ENCODE peak calls at places on chromosomes 3 and 15, in ten cellular contexts. One of them, this sample, is unnamed.

GRCh38 chr3:16069149-16069922 is 105.1 kb upstream of the GALNT15 start:
- DNase-seq in GM23338: no peak
- DNase-seq in activated CD4-positive, alpha-beta T cell treated with anti-CD3 and anti-CD28 coated beads, Interleukin-2, amount 50 U/mL, for 4 hours: no peak
- DNase-seq in transverse colon: no peak
- DNase-seq in Ammon's horn: no peak
- DNase-seq in stimulated activated naive CD8-positive, alpha-beta T cell treated with anti-CD3 and anti-CD28 coated beads, Interleukin-15, amount 100 ng/mL, for 72 hours: no peak
- DNase-seq in activated CD8-positive, alpha-beta T cell treated with anti-CD3 and anti-CD28 coated beads for 36 hours: no peak
- DNase-seq in IMR-90: peak; percentile 97
- DNase-seq in NCI-H1092 treated with DMSO at 0.1 percent for 48 hours: no peak
- DNase-seq in NCI-H345: no peak
- DNase-seq in this sample: no peak

GRCh38 chr3:30475038-30475808 is 131.2 kb upstream of the TGFBR2 start:
- DNase-seq in GM23338: no peak
- DNase-seq in activated CD4-positive, alpha-beta T cell treated with anti-CD3 and anti-CD28 coated beads, Interleukin-2, amount 50 U/mL, for 4 hours: no peak
- DNase-seq in transverse colon: no peak
- DNase-seq in Ammon's horn: no peak
- DNase-seq in stimulated activated naive CD8-positive, alpha-beta T cell treated with anti-CD3 and anti-CD28 coated beads, Interleukin-15, amount 100 ng/mL, for 72 hours: peak; percentile 55
- DNase-seq in activated CD8-positive, alpha-beta T cell treated with anti-CD3 and anti-CD28 coated beads for 36 hours: peak; percentile 57
- DNase-seq in IMR-90: no peak
- DNase-seq in NCI-H1092 treated with DMSO at 0.1 percent for 48 hours: no peak
- DNase-seq in NCI-H345: no peak
- DNase-seq in this sample: peak; percentile 13

GRCh38 chr3:194369522-194370279 is at the start of gene LRRC15:
- DNase-seq in GM23338: peak; percentile 56
- DNase-seq in activated CD4-positive, alpha-beta T cell treated with anti-CD3 and anti-CD28 coated beads, Interleukin-2, amount 50 U/mL, for 4 hours: no peak
- DNase-seq in transverse colon: peak; percentile 14
- DNase-seq in Ammon's horn: no peak
- DNase-seq in stimulated activated naive CD8-positive, alpha-beta T cell treated with anti-CD3 and anti-CD28 coated beads, Interleukin-15, amount 100 ng/mL, for 72 hours: no peak
- DNase-seq in activated CD8-positive, alpha-beta T cell treated with anti-CD3 and anti-CD28 coated beads for 36 hours: no peak
- DNase-seq in IMR-90: peak; percentile 71
- DNase-seq in NCI-H1092 treated with DMSO at 0.1 percent for 48 hours: no peak
- DNase-seq in NCI-H345: no peak
- DNase-seq in this sample: no peak

GRCh38 chr15:68435966-68436365 is 4.0 kb upstream of the ITGA11 start:
- DNase-seq in GM23338: no peak
- DNase-seq in activated CD4-positive, alpha-beta T cell treated with anti-CD3 and anti-CD28 coated beads, Interleukin-2, amount 50 U/mL, for 4 hours: no peak
- DNase-seq in transverse colon: no peak
- DNase-seq in Ammon's horn: no peak
- DNase-seq in stimulated activated naive CD8-positive, alpha-beta T cell treated with anti-CD3 and anti-CD28 coated beads, Interleukin-15, amount 100 ng/mL, for 72 hours: no peak
- DNase-seq in activated CD8-positive, alpha-beta T cell treated with anti-CD3 and anti-CD28 coated beads for 36 hours: no peak
- DNase-seq in IMR-90: no peak
- DNase-seq in NCI-H1092 treated with DMSO at 0.1 percent for 48 hours: no peak
- DNase-seq in NCI-H345: no peak
- DNase-seq in this sample: no peak

GRCh38 chr3:42451546-42452230 is 41.3 kb upstream of the LYZL4 start:
- DNase-seq in GM23338: no peak
- DNase-seq in activated CD4-positive, alpha-beta T cell treated with anti-CD3 and anti-CD28 coated beads, Interleukin-2, amount 50 U/mL, for 4 hours: no peak
- DNase-seq in transverse colon: no peak
- DNase-seq in Ammon's horn: no peak
- DNase-seq in stimulated activated naive CD8-positive, alpha-beta T cell treated with anti-CD3 and anti-CD28 coated beads, Interleukin-15, amount 100 ng/mL, for 72 hours: no peak
- DNase-seq in activated CD8-positive, alpha-beta T cell treated with anti-CD3 and anti-CD28 coated beads for 36 hours: no peak
- DNase-seq in IMR-90: no peak
- DNase-seq in NCI-H1092 treated with DMSO at 0.1 percent for 48 hours: no peak
- DNase-seq in NCI-H345: no peak
- DNase-seq in this sample: no peak

GRCh38 chr3:94875149-94875548 is 812.3 kb downstream of the NSUN3 start:
- DNase-seq in GM23338: no peak
- DNase-seq in activated CD4-positive, alpha-beta T cell treated with anti-CD3 and anti-CD28 coated beads, Interleukin-2, amount 50 U/mL, for 4 hours: no peak
- DNase-seq in transverse colon: no peak
- DNase-seq in Ammon's horn: no peak
- DNase-seq in stimulated activated naive CD8-positive, alpha-beta T cell treated with anti-CD3 and anti-CD28 coated beads, Interleukin-15, amount 100 ng/mL, for 72 hours: no peak
- DNase-seq in activated CD8-positive, alpha-beta T cell treated with anti-CD3 and anti-CD28 coated beads for 36 hours: no peak
- DNase-seq in IMR-90: no peak
- DNase-seq in NCI-H1092 treated with DMSO at 0.1 percent for 48 hours: no peak
- DNase-seq in NCI-H345: no peak
- DNase-seq in this sample: no peak

GRCh38 chr3:114502204-114502603 is 208.4 kb downstream of the TIGIT start:
- DNase-seq in GM23338: no peak
- DNase-seq in activated CD4-positive, alpha-beta T cell treated with anti-CD3 and anti-CD28 coated beads, Interleukin-2, amount 50 U/mL, for 4 hours: no peak
- DNase-seq in transverse colon: no peak
- DNase-seq in Ammon's horn: no peak
- DNase-seq in stimulated activated naive CD8-positive, alpha-beta T cell treated with anti-CD3 and anti-CD28 coated beads, Interleukin-15, amount 100 ng/mL, for 72 hours: no peak
- DNase-seq in activated CD8-positive, alpha-beta T cell treated with anti-CD3 and anti-CD28 coated beads for 36 hours: no peak
- DNase-seq in IMR-90: no peak
- DNase-seq in NCI-H1092 treated with DMSO at 0.1 percent for 48 hours: no peak
- DNase-seq in NCI-H345: no peak
- DNase-seq in this sample: no peak

GRCh38 chr3:45442679-45443214 is 54.4 kb downstream of the LARS2 start:
- DNase-seq in GM23338: no peak
- DNase-seq in activated CD4-positive, alpha-beta T cell treated with anti-CD3 and anti-CD28 coated beads, Interleukin-2, amount 50 U/mL, for 4 hours: no peak
- DNase-seq in transverse colon: no peak
- DNase-seq in Ammon's horn: no peak
- DNase-seq in stimulated activated naive CD8-positive, alpha-beta T cell treated with anti-CD3 and anti-CD28 coated beads, Interleukin-15, amount 100 ng/mL, for 72 hours: no peak
- DNase-seq in activated CD8-positive, alpha-beta T cell treated with anti-CD3 and anti-CD28 coated beads for 36 hours: no peak
- DNase-seq in IMR-90: no peak
- DNase-seq in NCI-H1092 treated with DMSO at 0.1 percent for 48 hours: no peak
- DNase-seq in NCI-H345: no peak
- DNase-seq in this sample: no peak

GRCh38 chr15:50993598-50993997 is 85.1 kb downstream of the AP4E1 start:
- DNase-seq in GM23338: no peak
- DNase-seq in activated CD4-positive, alpha-beta T cell treated with anti-CD3 and anti-CD28 coated beads, Interleukin-2, amount 50 U/mL, for 4 hours: no peak
- DNase-seq in transverse colon: no peak
- DNase-seq in Ammon's horn: no peak
- DNase-seq in stimulated activated naive CD8-positive, alpha-beta T cell treated with anti-CD3 and anti-CD28 coated beads, Interleukin-15, amount 100 ng/mL, for 72 hours: no peak
- DNase-seq in activated CD8-positive, alpha-beta T cell treated with anti-CD3 and anti-CD28 coated beads for 36 hours: no peak
- DNase-seq in IMR-90: peak; percentile 47
- DNase-seq in NCI-H1092 treated with DMSO at 0.1 percent for 48 hours: no peak
- DNase-seq in NCI-H345: no peak
- DNase-seq in this sample: no peak

GRCh38 chr3:120496278-120496975 is 45.6 kb upstream of the FSTL1 start:
- DNase-seq in GM23338: no peak
- DNase-seq in activated CD4-positive, alpha-beta T cell treated with anti-CD3 and anti-CD28 coated beads, Interleukin-2, amount 50 U/mL, for 4 hours: no peak
- DNase-seq in transverse colon: no peak
- DNase-seq in Ammon's horn: no peak
- DNase-seq in stimulated activated naive CD8-positive, alpha-beta T cell treated with anti-CD3 and anti-CD28 coated beads, Interleukin-15, amount 100 ng/mL, for 72 hours: no peak
- DNase-seq in activated CD8-positive, alpha-beta T cell treated with anti-CD3 and anti-CD28 coated beads for 36 hours: no peak
- DNase-seq in IMR-90: peak; percentile 88
- DNase-seq in NCI-H1092 treated with DMSO at 0.1 percent for 48 hours: no peak
- DNase-seq in NCI-H345: no peak
- DNase-seq in this sample: no peak

GRCh38 chr3:29919551-29919950 is 638.7 kb downstream of the RBMS3 start:
- DNase-seq in GM23338: peak; percentile 12
- DNase-seq in activated CD4-positive, alpha-beta T cell treated with anti-CD3 and anti-CD28 coated beads, Interleukin-2, amount 50 U/mL, for 4 hours: no peak
- DNase-seq in transverse colon: no peak
- DNase-seq in Ammon's horn: no peak
- DNase-seq in stimulated activated naive CD8-positive, alpha-beta T cell treated with anti-CD3 and anti-CD28 coated beads, Interleukin-15, amount 100 ng/mL, for 72 hours: no peak
- DNase-seq in activated CD8-positive, alpha-beta T cell treated with anti-CD3 and anti-CD28 coated beads for 36 hours: no peak
- DNase-seq in IMR-90: no peak
- DNase-seq in NCI-H1092 treated with DMSO at 0.1 percent for 48 hours: no peak
- DNase-seq in NCI-H345: no peak
- DNase-seq in this sample: no peak

GRCh38 chr15:84798436-84798946 is 18.7 kb upstream of the ALPK3 start:
- DNase-seq in GM23338: no peak
- DNase-seq in activated CD4-positive, alpha-beta T cell treated with anti-CD3 and anti-CD28 coated beads, Interleukin-2, amount 50 U/mL, for 4 hours: no peak
- DNase-seq in transverse colon: no peak
- DNase-seq in Ammon's horn: no peak
- DNase-seq in stimulated activated naive CD8-positive, alpha-beta T cell treated with anti-CD3 and anti-CD28 coated beads, Interleukin-15, amount 100 ng/mL, for 72 hours: no peak
- DNase-seq in activated CD8-positive, alpha-beta T cell treated with anti-CD3 and anti-CD28 coated beads for 36 hours: no peak
- DNase-seq in IMR-90: no peak
- DNase-seq in NCI-H1092 treated with DMSO at 0.1 percent for 48 hours: no peak
- DNase-seq in NCI-H345: no peak
- DNase-seq in this sample: no peak

GRCh38 chr15:75201609-75202250 is at the start of gene C15orf39:
- DNase-seq in GM23338: peak; percentile 69
- DNase-seq in activated CD4-positive, alpha-beta T cell treated with anti-CD3 and anti-CD28 coated beads, Interleukin-2, amount 50 U/mL, for 4 hours: peak; percentile 62
- DNase-seq in transverse colon: peak; percentile 78
- DNase-seq in Ammon's horn: peak; percentile 71
- DNase-seq in stimulated activated naive CD8-positive, alpha-beta T cell treated with anti-CD3 and anti-CD28 coated beads, Interleukin-15, amount 100 ng/mL, for 72 hours: peak; percentile 77
- DNase-seq in activated CD8-positive, alpha-beta T cell treated with anti-CD3 and anti-CD28 coated beads for 36 hours: peak; percentile 73
- DNase-seq in IMR-90: peak; percentile 52
- DNase-seq in NCI-H1092 treated with DMSO at 0.1 percent for 48 hours: peak; percentile 52
- DNase-seq in NCI-H345: peak; percentile 67
- DNase-seq in this sample: peak; percentile 92